ENCODE peak calls at places on chromosomes 16 and 17, in ten cellular contexts. F is AG04450; R is frontal cortex; Z is left ventricle myocardium inferior; H is Right ventricle myocardium superior; C is HEK293T; S is GOT3; Q is stimulated activated CD8-positive, alpha-beta memory T cell treated with anti-CD3 and anti-CD28 coated beads, Interleukin-2, amount 100 ng/mL, for 1 hour; L is T-helper 17 cell; W is GM19239. D is an unnamed sample.
A peak's percentile ranks its signal among the peaks of the same experiment; 100 is the strongest.

GRCh38 chr16:21560462-21560861 is 38.9 kb upstream of the METTL9 start:
- DNase-seq in F (no peak), R (no peak), Z (no peak), H (no peak), C (no peak), S (no peak), Q (no peak), L (no peak), W (no peak), D (no peak)

GRCh38 chr17:81332949-81333570 is 38.0 kb upstream of the SLC38A10 start:
- DNase-seq in F (no peak), R (no peak), Z (no peak), H (no peak), C (no peak), S (no peak), Q (no peak), L (no peak), W (no peak), D (no peak)

GRCh38 chr17:77208217-77208808 is 67.5 kb downstream of the SEC14L1 start:
- DNase-seq in F (peak; percentile 10), R (peak; percentile 45), Z (no peak), H (no peak), C (peak; percentile 39), S (no peak), Q (no peak), L (no peak), W (no peak), D (no peak)

GRCh38 chr16:27851586-27851985 is 211.9 kb downstream of the GSG1L start:
- DNase-seq in F (no peak), R (no peak), Z (no peak), H (no peak), C (no peak), S (no peak), Q (no peak), L (no peak), W (no peak), D (no peak)

GRCh38 chr16:19071811-19072777 is 4.7 kb downstream of the COQ7 start:
- DNase-seq in F (no peak), R (no peak), Z (peak; percentile 37), H (peak; percentile 60), C (peak; percentile 55), S (no peak), Q (no peak), L (peak; percentile 16), W (no peak), D (peak; percentile 37)

GRCh38 chr16:740764-741505 is at the start of gene CIAO3:
- DNase-seq in F (peak; percentile 68), R (peak; percentile 98), Z (peak; percentile 89), H (peak; percentile 92), C (peak; percentile 94), S (peak; percentile 76), Q (peak; percentile 88), L (peak; percentile 89), W (peak; percentile 98), D (peak; percentile 91)

GRCh38 chr16:1990336-1991134 is 765 bp downstream of the SYNGR3 start:
- DNase-seq in F (no peak), R (no peak), Z (no peak), H (no peak), C (no peak), S (no peak), Q (peak; percentile 31), L (no peak), W (no peak), D (peak; percentile 56)

GRCh38 chr17:18124346-18125126 is 16.0 kb downstream of the MYO15A start:
- DNase-seq in F (no peak), R (no peak), Z (no peak), H (no peak), C (no peak), S (no peak), Q (no peak), L (no peak), W (no peak), D (no peak)

GRCh38 chr17:11954961-11955360 is 42.3 kb downstream of the ZNF18 start:
- DNase-seq in F (no peak), R (no peak), Z (no peak), H (no peak), C (no peak), S (no peak), Q (no peak), L (no peak), W (no peak), D (no peak)

GRCh38 chr17:49494937-49495841 is at the start of gene NGFR:
- DNase-seq in F (no peak), R (peak; percentile 94), Z (peak; percentile 54), H (peak; percentile 66), C (peak; percentile 78), S (no peak), Q (peak; percentile 27), L (peak; percentile 57), W (peak; percentile 76), D (peak; percentile 52)